ENCODE peak calls at places on chromosome 6, in nine cellular contexts. G is heart right ventricle; E is Caco-2; H is A549; B is neural progenitor cell; S is upper lobe of right lung; F is astrocyte of the spinal cord; D is Jurkat, Clone E6-1; P is ascending aorta. Q is an unnamed sample.

GRCh38 chr6:138499303-138499991 is at the start of gene NHSL1:
- DNase-seq in B (peak), P (no peak), D (no peak), E (no peak), F (peak), H (no peak), S (no peak), G (no peak), Q (no peak)

GRCh38 chr6:49813248-49813647 is 26.2 kb upstream of the PGK2 start:
- DNase-seq in H (no peak), G (no peak), B (no peak), S (no peak), F (no peak), E (no peak), D (no peak), P (no peak), Q (no peak)

GRCh38 chr6:72811971-72812421 is 190.1 kb downstream of the KCNQ5 start:
- DNase-seq in H (no peak), S (no peak), G (no peak), F (peak), P (no peak), E (no peak), D (no peak), B (no peak), Q (no peak)

GRCh38 chr6:156778615-156779205 is 1.5 kb downstream of the ARID1B start:
- DNase-seq in G (peak), F (peak), E (peak), H (peak), S (peak), P (no peak), B (peak), D (peak), Q (peak)

GRCh38 chr6:124433369-124434064 is 528.7 kb upstream of the RNF217 start:
- DNase-seq in G (no peak), H (no peak), S (no peak), F (peak), B (no peak), P (no peak), E (no peak), D (no peak), Q (no peak)

GRCh38 chr6:162733489-162733888 is 5.7 kb downstream of the PACRG start:
- DNase-seq in P (no peak), G (no peak), F (no peak), B (no peak), E (no peak), H (no peak), S (no peak), D (no peak), Q (peak)

GRCh38 chr6:16089232-16089843 is 39.5 kb upstream of the MYLIP start:
- DNase-seq in P (no peak), B (no peak), S (no peak), H (peak), F (peak), D (no peak), G (no peak), E (no peak), Q (no peak)

GRCh38 chr6:132768051-132768517 is 10.4 kb upstream of the VNN2 start:
- DNase-seq in G (peak), H (peak), E (peak), F (no peak), D (peak), P (no peak), S (peak), B (peak), Q (peak)

GRCh38 chr6:108585921-108586320 is 25.2 kb downstream of the FOXO3 start:
- DNase-seq in P (no peak), B (no peak), G (no peak), S (no peak), F (no peak), E (no peak), H (no peak), D (no peak), Q (no peak)
- H3K4me3 ChIP-seq in P (no peak), B (no peak), G (no peak), S (no peak), F (no peak), E (no peak), H (no peak), D (no peak), Q (no peak)

DNA sequence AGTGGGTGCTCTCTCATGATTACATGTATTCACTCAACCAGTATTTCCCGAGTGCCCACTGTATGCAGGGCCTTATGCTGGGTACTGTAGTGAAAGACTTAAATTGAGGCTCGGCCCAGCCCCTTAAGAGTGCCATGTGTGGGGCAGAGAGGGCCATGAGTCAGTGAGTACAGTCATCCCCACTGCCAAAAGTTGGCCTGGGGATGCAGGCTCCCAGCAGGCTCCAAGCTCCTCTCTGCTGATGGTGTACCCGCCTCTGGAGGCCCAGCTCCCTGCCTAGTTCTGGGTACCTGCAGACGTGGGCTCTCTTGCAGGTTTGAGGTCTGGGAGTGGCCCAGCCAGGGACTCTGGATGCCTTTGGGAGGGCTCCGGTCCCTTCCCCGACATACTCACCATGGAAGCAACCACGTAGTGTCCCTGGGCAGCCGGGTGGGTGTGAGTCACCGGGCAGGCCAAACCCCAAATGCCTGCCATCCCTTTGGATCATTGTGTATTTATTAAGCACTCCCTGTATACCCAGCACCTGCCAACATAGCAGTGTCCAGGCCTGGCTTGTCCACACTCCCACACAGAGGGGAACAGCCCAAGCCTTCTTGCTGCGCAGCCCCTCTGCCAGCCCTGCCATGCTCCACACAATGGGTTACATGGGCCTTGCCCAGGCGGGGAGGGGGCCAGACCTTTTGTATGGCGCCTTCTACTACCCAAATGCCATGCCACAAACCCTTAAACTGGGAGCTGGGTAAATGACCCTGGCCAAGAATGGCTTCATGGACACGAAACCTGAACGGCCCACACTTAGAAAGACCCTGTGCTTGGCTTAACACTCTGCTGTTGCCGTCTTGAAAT is 153.6 kb downstream of the VEGFA start:
- DNase-seq in F (peak), H (no peak), B (no peak), D (no peak), P (no peak), G (no peak), S (peak), E (no peak), Q (peak)
- H3K4me3 ChIP-seq in F (no peak), H (no peak), B (no peak), D (peak), P (no peak), G (no peak), S (no peak), E (no peak), Q (no peak)

DNA sequence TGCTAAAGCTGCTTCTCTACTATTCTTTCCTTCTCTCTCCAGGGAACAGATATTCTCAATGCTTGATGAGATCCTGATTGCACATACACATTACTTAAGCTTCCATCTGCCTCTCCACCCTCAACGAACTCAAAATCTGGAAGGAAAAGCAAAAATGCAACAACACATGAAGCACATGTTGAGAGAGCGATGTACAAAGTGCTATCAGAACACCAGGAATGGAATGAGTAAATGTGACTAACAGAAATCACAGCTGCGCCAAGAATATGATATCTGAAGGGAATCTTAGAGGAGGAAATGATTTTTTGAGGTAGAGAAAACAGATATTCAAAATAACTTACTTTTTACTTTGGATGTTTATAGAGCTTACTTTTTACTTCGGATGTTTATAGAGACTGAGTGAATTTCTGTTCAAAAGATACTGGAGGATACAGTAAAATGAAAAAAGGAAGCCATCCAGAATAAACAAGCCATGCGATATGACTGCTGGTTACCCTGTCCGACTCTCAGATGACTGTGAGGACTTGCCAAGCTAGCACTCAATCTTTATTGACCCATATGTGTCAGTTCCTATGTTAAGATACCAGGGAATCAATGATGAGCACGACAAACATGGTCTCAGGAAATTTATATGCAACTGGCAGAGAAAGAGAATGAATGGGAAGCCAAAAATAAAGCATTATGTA is 101.9 kb downstream of the SMLR1 start:
- DNase-seq in H (no peak), F (peak), P (no peak), B (no peak), D (no peak), E (no peak), S (no peak), G (no peak), Q (no peak)
- H3K4me3 ChIP-seq in H (no peak), F (no peak), P (peak), B (no peak), D (no peak), E (no peak), S (no peak), G (no peak), Q (no peak)

GRCh38 chr6:91637217-91637616 is 1050.3 kb upstream of the MAP3K7 start:
- DNase-seq in F (no peak), G (no peak), B (no peak), H (no peak), D (no peak), E (no peak), S (no peak), P (no peak), Q (no peak)
- H3K4me3 ChIP-seq in F (no peak), G (no peak), B (no peak), H (no peak), D (no peak), E (no peak), S (no peak), P (no peak), Q (no peak)

GRCh38 chr6:136594671-136595070 is 44.4 kb upstream of the MAP7 start:
- DNase-seq in B (no peak), G (no peak), F (no peak), D (no peak), H (no peak), P (no peak), E (no peak), S (no peak), Q (no peak)

GRCh38 chr6:136598048-136598447 is 47.8 kb upstream of the MAP7 start:
- DNase-seq in G (no peak), F (no peak), B (no peak), H (no peak), S (no peak), P (no peak), E (no peak), D (no peak), Q (no peak)

GRCh38 chr6:136592930-136593673 is 42.9 kb upstream of the MAP7 start:
- DNase-seq in H (no peak), B (no peak), F (peak), S (no peak), E (no peak), P (no peak), D (no peak), G (no peak), Q (no peak)

GRCh38 chr6:136591617-136592016 is 41.4 kb upstream of the MAP7 start:
- DNase-seq in E (no peak), G (no peak), S (no peak), D (no peak), H (no peak), P (no peak), F (no peak), B (no peak), Q (no peak)

DNA sequence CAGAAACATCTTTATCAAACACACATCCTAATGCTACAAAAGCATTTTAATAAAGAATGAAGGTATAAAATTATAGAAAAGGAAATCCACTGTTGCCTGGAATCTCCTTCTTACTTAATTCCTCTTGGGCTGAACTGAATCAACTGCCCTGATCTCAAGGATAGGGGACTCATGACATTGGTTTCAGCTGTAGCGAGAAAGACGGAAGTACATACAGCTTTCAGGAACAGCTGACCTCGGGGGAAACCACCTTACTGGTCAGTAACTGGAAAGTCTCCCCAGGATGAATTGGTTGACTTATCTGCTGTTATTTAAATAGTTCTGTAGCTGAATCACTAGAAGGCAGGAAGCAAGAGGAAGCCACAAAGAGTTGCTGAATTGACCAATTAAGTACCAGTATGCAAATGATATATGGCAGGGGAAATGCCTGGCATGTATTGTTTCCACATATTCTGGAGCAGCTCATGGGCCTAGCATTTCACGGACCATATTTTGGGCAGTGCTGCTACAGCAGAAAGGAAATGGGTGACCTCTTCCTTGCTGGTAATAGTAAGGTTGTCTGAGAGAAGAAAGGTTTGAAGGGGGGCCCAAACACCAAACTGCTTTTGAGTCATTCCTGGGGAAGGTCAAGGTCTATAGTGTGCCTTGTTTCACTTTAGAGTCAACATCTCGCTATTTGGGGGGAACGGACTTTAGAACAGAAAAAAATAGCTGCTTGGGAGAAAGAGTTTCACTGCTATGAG is 43.7 kb upstream of the MAP7 start:
- DNase-seq in H (peak), S (no peak), G (no peak), F (peak), E (peak), B (no peak), P (no peak), D (peak), Q (no peak)
- H3K4me3 ChIP-seq in H (no peak), S (no peak), G (no peak), F (no peak), E (no peak), B (no peak), P (no peak), D (no peak), Q (no peak)

DNA sequence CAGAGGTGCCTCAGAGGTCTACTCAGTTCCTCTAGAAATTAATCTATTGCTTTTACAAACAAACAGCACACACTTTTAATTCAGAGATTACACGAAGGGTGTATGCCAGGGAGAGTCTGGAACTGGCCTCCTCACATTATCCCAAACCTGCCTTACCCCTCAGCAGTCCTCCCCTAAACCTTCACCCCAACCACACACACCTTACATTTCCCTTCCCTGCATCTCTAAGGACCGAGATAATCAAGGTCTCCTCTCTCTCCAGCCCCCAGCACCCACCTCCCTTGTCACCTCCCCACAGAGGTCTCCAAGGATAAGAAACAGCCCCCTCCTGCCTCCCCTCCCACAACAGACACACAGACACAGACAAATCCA is 6.1 kb downstream of the HLA-DRB1 start:
- DNase-seq in H (no peak), G (no peak), B (no peak), P (no peak), D (no peak), E (no peak), F (no peak), S (no peak), Q (no peak)
- H3K4me3 ChIP-seq in H (no peak), G (peak), B (peak), P (no peak), D (no peak), E (no peak), F (no peak), S (no peak), Q (no peak)

DNA sequence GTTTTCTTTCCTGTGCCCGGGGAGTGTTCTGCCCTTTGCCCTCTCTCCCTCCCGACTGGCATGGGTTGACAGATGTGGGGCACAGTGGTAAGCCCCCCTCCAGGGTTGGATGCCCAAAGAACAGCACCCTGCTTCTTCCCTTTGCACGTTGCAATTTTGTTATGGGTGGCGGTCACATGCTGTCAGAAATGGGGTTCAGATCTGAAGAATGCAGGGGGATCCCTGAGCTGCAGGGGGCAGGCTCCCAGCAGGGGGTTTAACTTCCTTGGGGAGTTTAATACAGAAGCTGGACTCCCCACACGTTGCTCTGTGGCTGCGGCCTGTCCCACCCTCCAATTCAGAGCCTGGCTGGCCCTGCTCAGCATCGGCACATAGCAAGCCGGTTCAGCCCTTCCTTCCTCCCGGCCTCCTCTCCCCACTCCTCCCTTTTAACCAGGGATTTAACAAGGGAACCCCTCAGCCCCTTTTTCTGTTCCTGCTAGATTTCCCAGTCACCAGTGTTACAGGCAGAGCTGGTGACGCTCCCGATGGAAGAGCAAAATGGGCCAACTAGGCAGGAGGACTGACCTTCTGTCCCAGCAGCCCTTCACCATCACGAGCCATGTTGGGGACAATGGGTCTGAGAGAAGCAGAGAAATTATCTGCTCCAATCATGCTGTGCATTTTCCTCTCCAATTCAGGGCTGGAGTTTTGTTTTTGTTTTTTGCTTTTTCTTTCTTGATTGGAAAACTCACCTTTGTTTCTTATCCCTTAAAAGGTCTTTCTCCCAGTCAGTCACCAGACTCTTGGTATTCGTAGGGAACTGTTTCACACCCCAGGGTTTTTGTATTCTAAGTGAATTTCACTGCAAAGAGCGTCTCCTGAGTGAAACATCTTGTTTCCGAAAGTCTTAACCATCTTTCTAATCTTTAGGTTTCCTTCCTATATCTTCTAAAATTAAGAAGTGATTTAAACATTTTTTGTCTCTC is 6.8 kb downstream of the FOXF2 start:
- DNase-seq in G (no peak), D (no peak), F (no peak), H (no peak), B (peak), S (no peak), E (no peak), P (no peak), Q (no peak)
- H3K4me3 ChIP-seq in G (no peak), D (no peak), F (no peak), H (no peak), B (no peak), S (peak), E (no peak), P (no peak), Q (no peak)

DNA sequence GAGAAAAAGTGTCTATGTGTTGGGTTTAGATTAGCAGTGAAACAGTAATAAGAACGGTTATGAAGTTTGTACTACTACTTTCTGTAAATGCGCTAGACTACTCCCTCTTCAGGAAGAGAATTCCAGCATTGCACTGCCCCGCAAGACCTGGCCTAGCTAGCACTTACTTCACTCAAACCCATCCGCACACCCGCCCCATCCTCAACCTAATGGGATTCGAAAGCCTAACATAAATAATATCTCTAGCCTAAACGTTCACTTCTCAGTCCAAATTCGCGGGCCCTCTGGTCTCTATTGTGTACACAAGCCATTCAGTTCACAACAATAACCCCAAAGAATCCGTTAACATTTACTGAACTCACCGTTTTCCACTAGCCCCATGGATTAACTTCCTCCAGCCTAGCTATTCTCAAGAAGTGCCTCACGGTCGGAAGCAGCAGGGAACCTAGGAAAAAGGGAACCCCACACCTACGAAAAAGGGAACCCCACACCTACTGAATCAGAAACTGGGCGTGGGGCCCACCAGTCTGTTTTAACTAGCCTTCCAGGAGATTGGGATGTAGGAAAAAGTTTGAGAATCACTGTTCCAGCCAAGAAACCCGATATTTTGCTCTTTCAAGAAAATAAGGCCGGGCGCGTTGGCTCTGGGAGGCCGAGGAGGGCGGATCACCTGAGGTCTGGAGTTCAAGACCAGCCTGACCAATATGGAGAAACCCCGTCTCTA is 45.4 kb upstream of the BTN3A2 start:
- DNase-seq in P (no peak), B (peak), H (no peak), S (no peak), F (no peak), G (no peak), D (no peak), E (no peak), Q (no peak)
- H3K4me3 ChIP-seq in P (no peak), B (peak), H (no peak), S (no peak), F (no peak), G (no peak), D (no peak), E (no peak), Q (no peak)

Q was measured in right cardiac atrium.